ENCODE peak calls at places on chromosomes 6 and 20, in nine cellular contexts. G, H, U, D, S, X, B, V and R are unnamed samples.

GRCh38 chr6:148203970-148204369 is 138.7 kb upstream of the SASH1 start:
- DNase-seq in G (no peak), H (no peak), D (no peak), S (no peak), B (peak; percentile 72), V (no peak), X (peak; percentile 73), U (no peak), R (no peak)

GRCh38 chr6:7243188-7243942 is 69.6 kb downstream of the SSR1 start:
- DNase-seq in S (peak; percentile 40), X (peak; percentile 62), H (peak; percentile 83), G (peak; percentile 56), D (peak; percentile 60), U (no peak), B (peak; percentile 75), V (peak; percentile 74), R (peak; percentile 63)

GRCh38 chr6:129280719-129281118 is 397.8 kb downstream of the LAMA2 start:
- DNase-seq in V (no peak), X (no peak), S (no peak), H (no peak), D (no peak), U (no peak), G (no peak), B (no peak), R (no peak)

GRCh38 chr6:291148-291696 is 1.1 kb upstream of the DUSP22 start:
- DNase-seq in S (no peak), X (no peak), H (no peak), V (no peak), U (peak; percentile 74), B (peak; percentile 41), G (no peak), D (no peak), R (no peak)

GRCh38 chr6:73076211-73076610 is 149.1 kb downstream of the KHDC1L start:
- DNase-seq in G (no peak), H (no peak), B (no peak), V (no peak), X (no peak), U (no peak), S (no peak), D (no peak), R (no peak)

GRCh38 chr6:83870649-83871048 is 11.2 kb downstream of the CYB5R4 start:
- DNase-seq in S (no peak), D (no peak), B (no peak), G (no peak), V (no peak), H (no peak), X (no peak), U (no peak), R (no peak)

GRCh38 chr20:49890651-49891361 is 24.5 kb downstream of the SPATA2 start:
- DNase-seq in B (no peak), U (peak; percentile 69), S (no peak), G (peak; percentile 54), X (no peak), H (peak; percentile 27), V (no peak), D (no peak), R (no peak)

GRCh38 chr6:14661188-14661587 is 543.6 kb downstream of the CD83 start:
- DNase-seq in B (peak; percentile 79), S (no peak), G (no peak), H (no peak), U (no peak), X (peak; percentile 30), V (no peak), D (no peak), R (no peak)

GRCh38 chr20:3119044-3119443 is 34.5 kb upstream of the AVP start:
- DNase-seq in U (no peak), S (no peak), D (no peak), V (no peak), G (no peak), X (no peak), B (no peak), H (no peak), R (no peak)

GRCh38 chr20:50304883-50305635 is 114.4 kb downstream of the CEBPB start:
- DNase-seq in H (no peak), D (peak; percentile 84), U (peak; percentile 75), V (no peak), X (no peak), B (no peak), G (no peak), S (peak; percentile 82), R (peak; percentile 73)

GRCh38 chr6:31114540-31114876 is at the start of gene PSORS1C1:
- DNase-seq in G (peak; percentile 72), X (no peak), D (peak; percentile 77), U (peak; percentile 63), B (no peak), V (no peak), S (peak; percentile 88), H (no peak), R (peak; percentile 79)

GRCh38 chr6:41757931-41758640 is 10.9 kb upstream of the PGC start:
- DNase-seq in B (no peak), H (no peak), D (no peak), G (no peak), U (no peak), V (no peak), S (no peak), X (no peak), R (no peak)

GRCh38 chr6:64890609-64891008 is 816.4 kb downstream of the EYS start:
- DNase-seq in S (no peak), D (no peak), G (no peak), H (no peak), U (no peak), X (no peak), B (no peak), V (no peak), R (no peak)

GRCh38 chr6:130558131-130558530 is 192.3 kb downstream of the TMEM200A start:
- DNase-seq in S (no peak), U (no peak), X (no peak), G (no peak), B (no peak), D (no peak), H (no peak), V (no peak), R (no peak)

GRCh38 chr6:156885562-156885961 is 108.4 kb downstream of the ARID1B start:
- DNase-seq in S (no peak), H (no peak), B (no peak), X (no peak), G (no peak), D (no peak), V (no peak), U (no peak), R (no peak)

GRCh38 chr6:156886409-156886808 is 109.2 kb downstream of the ARID1B start:
- DNase-seq in U (no peak), V (no peak), X (no peak), H (no peak), G (no peak), D (peak; percentile 60), B (peak; percentile 60), S (no peak), R (no peak)

GRCh38 chr6:156883497-156884252 is 106.5 kb downstream of the ARID1B start:
- DNase-seq in V (no peak), D (no peak), G (no peak), B (peak; percentile 63), U (no peak), X (peak; percentile 17), H (no peak), S (peak; percentile 54), R (peak; percentile 61)

GRCh38 chr6:156881687-156882629 is 104.8 kb downstream of the ARID1B start:
- DNase-seq in V (no peak), S (no peak), B (peak; percentile 51), H (no peak), U (no peak), G (no peak), X (no peak), D (no peak), R (no peak)

DNA sequence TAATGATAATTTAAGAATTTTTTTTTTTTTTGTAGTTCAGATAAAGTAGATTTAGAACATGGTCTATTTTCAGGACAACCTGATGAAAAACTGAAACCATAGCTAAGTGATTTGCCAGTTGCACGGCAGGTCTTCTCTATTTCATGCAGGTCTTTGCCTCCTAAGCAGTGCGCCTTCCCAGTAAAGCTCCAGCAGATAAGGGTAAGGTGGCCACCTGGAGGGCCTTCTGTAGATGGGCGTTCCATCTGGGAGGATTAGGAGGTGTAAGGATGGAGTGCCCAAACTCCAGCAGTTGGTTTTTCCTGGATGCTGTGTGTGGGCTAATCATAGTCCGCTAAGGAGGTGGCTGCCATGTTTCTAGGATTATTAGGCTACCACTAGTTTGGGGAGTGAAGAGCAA is 107.1 kb downstream of the ARID1B start:
- DNase-seq in B (no peak), S (no peak), U (no peak), H (no peak), V (no peak), X (no peak), D (no peak), G (no peak), R (no peak)
- H3K4me1 ChIP-seq in B (peaks cover 61% of the 10 kb centered on the region), S (peaks cover 27% of the 10 kb centered on the region), U (peaks cover 33% of the 10 kb centered on the region), H (peaks cover 60% of the 10 kb centered on the region), V (peaks cover 14% of the 10 kb centered on the region), X (peaks cover 26% of the 10 kb centered on the region), D (peaks cover 80% of the 10 kb centered on the region), G (peaks cover 10% of the 10 kb centered on the region), R (peaks cover 5% of the 10 kb centered on the region)

GRCh38 chr6:33755070-33755869 is 8.6 kb upstream of the IP6K3 start:
- DNase-seq in X (no peak), D (no peak), U (no peak), S (no peak), H (peak; percentile 59), G (no peak), V (no peak), B (no peak), R (no peak)
- H3K4me1 ChIP-seq in X (no peaks in the 10 kb centered on the region), D (no peaks in the 10 kb centered on the region), U (no peaks in the 10 kb centered on the region), S (peaks cover 18% of the 10 kb centered on the region), H (peaks cover 37% of the 10 kb centered on the region), G (peaks cover 26% of the 10 kb centered on the region), V (peaks cover 20% of the 10 kb centered on the region), B (no peaks in the 10 kb centered on the region), R (peaks cover 9% of the 10 kb centered on the region)

GRCh38 chr20:47506850-47507249 is 5.2 kb downstream of the NCOA3 start:
- DNase-seq in B (no peak), H (peak; percentile 63), U (no peak), G (no peak), S (no peak), X (no peak), D (no peak), V (no peak), R (no peak)

GRCh38 chr20:47508228-47508752 is 6.6 kb downstream of the NCOA3 start:
- DNase-seq in X (peak; percentile 25), V (peak; percentile 15), U (no peak), B (peak; percentile 42), G (no peak), D (no peak), S (no peak), H (peak; percentile 46), R (no peak)

GRCh38 chr20:47509685-47510084 is 8.0 kb downstream of the NCOA3 start:
- DNase-seq in G (no peak), S (no peak), X (no peak), B (no peak), D (no peak), U (no peak), H (no peak), V (no peak), R (no peak)

GRCh38 chr20:47506335-47506734 is 4.6 kb downstream of the NCOA3 start:
- DNase-seq in D (no peak), U (no peak), V (no peak), X (no peak), H (peak; percentile 37), S (no peak), G (no peak), B (no peak), R (no peak)

GRCh38 chr20:47509104-47509661 is 7.5 kb downstream of the NCOA3 start:
- DNase-seq in G (no peak), D (no peak), B (no peak), U (no peak), X (no peak), V (no peak), S (no peak), H (no peak), R (no peak)
- H3K4me1 ChIP-seq in G (peaks cover 17% of the 10 kb centered on the region), D (peaks cover 49% of the 10 kb centered on the region), B (peaks cover 72% of the 10 kb centered on the region), U (peaks cover 30% of the 10 kb centered on the region), X (peaks cover 64% of the 10 kb centered on the region), V (peaks cover 7% of the 10 kb centered on the region), S (peaks cover 5% of the 10 kb centered on the region), H (peaks cover 54% of the 10 kb centered on the region), R (no peaks in the 10 kb centered on the region)

GRCh38 chr20:53776858-53777257 is 183.2 kb upstream of the ZNF217 start:
- DNase-seq in G (peak; percentile 17), U (no peak), X (no peak), V (no peak), D (no peak), H (no peak), B (no peak), S (no peak), R (no peak)
- H3K4me1 ChIP-seq in G (peaks cover 45% of the 10 kb centered on the region), U (no peaks in the 10 kb centered on the region), X (no peaks in the 10 kb centered on the region), V (no peaks in the 10 kb centered on the region), D (peaks cover 21% of the 10 kb centered on the region), H (no peaks in the 10 kb centered on the region), B (no peaks in the 10 kb centered on the region), S (peaks cover 13% of the 10 kb centered on the region), R (no peaks in the 10 kb centered on the region)